ENCODE peak calls at places on chromosomes 12 and 14, in nine cellular contexts. Q is prostate gland, J is esophagus squamous epithelium, R is stomach, M is A549, N is uterus, C is lower leg skin, U is H54, K is IMR-90. E is an unnamed sample.

GRCh38 chr14:105065280-105066228 is at the start of gene GPR132:
- DNase-seq in U (no peak), J (peak), R (peak), M (no peak), N (no peak), C (no peak), K (no peak), Q (no peak), E (no peak)

GRCh38 chr12:80593766-80594165 is 113.7 kb upstream of the MYF6 start:
- DNase-seq in K (peak), J (no peak), R (no peak), C (no peak), N (no peak), U (no peak), M (no peak), Q (no peak), E (no peak)

GRCh38 chr14:36874396-36875138 is 212.9 kb downstream of the PAX9 start:
- DNase-seq in K (no peak), N (no peak), M (no peak), J (no peak), Q (peak), U (no peak), R (no peak), C (no peak), E (no peak)

GRCh38 chr12:50924131-50924438 is 28.3 kb upstream of the HIGD1C start:
- DNase-seq in J (no peak), C (no peak), Q (no peak), U (no peak), N (no peak), M (no peak), R (no peak), K (no peak), E (no peak)

GRCh38 chr12:109192358-109192757 is 76.0 kb downstream of the ACACB start:
- DNase-seq in R (no peak), U (peak), Q (no peak), J (no peak), C (no peak), M (peak), K (peak), N (no peak), E (no peak)

GRCh38 chr12:112514926-112515642 is 96.3 kb downstream of the PTPN11 start:
- DNase-seq in Q (no peak), J (no peak), C (no peak), N (no peak), M (no peak), K (no peak), R (no peak), U (no peak), E (no peak)

GRCh38 chr12:2796187-2796663 is 1.5 kb downstream of the FKBP4 start:
- DNase-seq in M (peak), N (no peak), R (no peak), J (no peak), U (peak), Q (peak), C (no peak), K (no peak), E (peak)

GRCh38 chr14:29376251-29376650 is 551.4 kb downstream of the PRKD1 start:
- DNase-seq in U (no peak), R (no peak), Q (no peak), J (no peak), K (no peak), C (no peak), M (no peak), N (no peak), E (no peak)

GRCh38 chr12:89825591-89826449 is 117.2 kb upstream of the ATP2B1 start:
- DNase-seq in M (peak), C (no peak), Q (no peak), U (no peak), K (peak), R (no peak), N (no peak), J (no peak), E (peak)

GRCh38 chr14:85566603-85567002 is 36.7 kb downstream of the FLRT2 start:
- DNase-seq in J (no peak), Q (no peak), C (no peak), R (no peak), M (no peak), K (peak), U (no peak), N (no peak), E (no peak)

GRCh38 chr12:119869720-119870119 is 7.4 kb downstream of the CIT start:
- DNase-seq in K (peak), N (no peak), U (peak), J (no peak), M (peak), R (no peak), C (peak), Q (no peak), E (peak)

GRCh38 chr12:89529738-89530137 is 3.9 kb upstream of the POC1B start:
- DNase-seq in M (peak), N (no peak), U (peak), K (peak), Q (no peak), R (no peak), J (no peak), C (no peak), E (peak)

GRCh38 chr12:55955344-55955743 is 10.5 kb downstream of the PMEL start:
- DNase-seq in U (no peak), R (no peak), M (no peak), K (no peak), Q (no peak), N (no peak), C (no peak), J (no peak), E (peak)

GRCh38 chr12:3241621-3242020 is 164.4 kb downstream of the TSPAN9 start:
- DNase-seq in K (no peak), N (no peak), M (no peak), J (no peak), R (no peak), U (no peak), C (no peak), Q (no peak), E (no peak)

GRCh38 chr14:65287264-65288131 is 125.0 kb upstream of the FUT8 start:
- DNase-seq in R (no peak), J (no peak), Q (no peak), C (no peak), N (no peak), K (no peak), M (no peak), U (no peak), E (no peak)

GRCh38 chr12:89524201-89525001 is at the start of gene GALNT4:
- DNase-seq in M (peak), K (peak), R (peak), C (peak), Q (peak), J (peak), N (peak), U (peak), E (peak)

GRCh38 chr12:88451254-88451653 is 129.0 kb downstream of the KITLG start:
- DNase-seq in N (no peak), C (no peak), R (no peak), K (no peak), Q (no peak), U (no peak), M (no peak), J (no peak), E (no peak)

GRCh38 chr14:26775765-26776577 is 178.1 kb upstream of the NOVA1 start:
- DNase-seq in J (no peak), M (peak), Q (no peak), K (peak), N (no peak), R (no peak), U (no peak), C (no peak), E (no peak)

GRCh38 chr12:120262852-120263724 is 2.4 kb downstream of the PXN start:
- DNase-seq in J (no peak), Q (no peak), K (no peak), U (no peak), R (no peak), N (no peak), M (no peak), C (no peak), E (no peak)

GRCh38 chr12:1936406-1937320 is 18.2 kb upstream of the CACNA2D4 start:
- DNase-seq in C (no peak), N (peak), U (peak), Q (peak), J (no peak), R (peak), M (peak), K (peak), E (no peak)

GRCh38 chr14:43413094-43413493 is 1094.0 kb downstream of the FSCB start:
- DNase-seq in R (no peak), C (no peak), M (no peak), U (no peak), K (no peak), N (no peak), Q (no peak), J (no peak), E (no peak)

GRCh38 chr12:127428420-127428819 is 838.5 kb upstream of the TMEM132C start:
- DNase-seq in R (no peak), M (no peak), N (no peak), U (no peak), Q (no peak), C (no peak), J (no peak), K (no peak), E (no peak)

GRCh38 chr14:77761205-77761931 is 412 bp upstream of the SNW1 start:
- DNase-seq in J (no peak), U (no peak), Q (no peak), R (no peak), N (peak), M (peak), K (peak), C (peak), E (peak)

GRCh38 chr12:127381681-127382080 is 885.3 kb upstream of the TMEM132C start:
- DNase-seq in R (no peak), K (no peak), N (no peak), M (no peak), C (no peak), U (no peak), Q (no peak), J (no peak), E (no peak)

GRCh38 chr12:104555650-104556049 is 98.9 kb downstream of the CHST11 start:
- DNase-seq in C (no peak), K (no peak), N (no peak), R (no peak), Q (peak), M (no peak), U (no peak), J (no peak), E (no peak)

GRCh38 chr12:46268617-46269428 is at the start of gene SLC38A1:
- DNase-seq in N (peak), J (peak), R (peak), Q (peak), U (peak), M (peak), C (peak), K (peak), E (peak)
- TF ChIP-seq POLR2A in N (peak), J (peak), R (no peak), Q (peak), U (no peak), M (peak), C (no peak), K (peak), E (peak)

DNA sequence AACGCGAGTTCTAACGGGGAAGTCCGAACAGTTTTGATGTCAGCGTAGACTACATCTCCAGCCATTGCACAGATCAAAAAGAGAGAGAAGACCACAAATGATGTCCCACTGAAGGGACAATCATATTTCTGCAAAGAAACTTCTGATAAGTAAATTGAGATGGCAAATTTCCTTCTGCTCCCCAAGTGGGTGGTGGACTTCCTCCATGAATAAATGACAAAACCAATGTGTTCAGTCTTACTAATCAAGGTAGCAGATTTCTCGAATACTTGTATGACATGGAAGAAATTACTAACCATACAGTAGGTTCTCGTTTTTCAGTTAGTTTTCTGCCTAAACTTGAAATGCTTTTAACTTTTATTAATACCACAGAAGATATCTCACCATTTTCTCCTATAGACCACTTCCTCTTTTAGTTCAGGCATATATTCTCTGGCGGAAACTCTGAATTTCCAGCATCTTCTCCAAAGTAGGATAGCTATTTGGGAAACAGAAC is at the start of gene CLECL1:
- DNase-seq in Q (no peak), R (no peak), J (no peak), U (no peak), N (no peak), K (no peak), M (no peak), C (no peak), E (no peak)
- TF ChIP-seq POLR2A in Q (no peak), R (no peak), J (no peak), U (no peak), N (no peak), K (no peak), M (no peak), C (no peak), E (no peak)

DNA sequence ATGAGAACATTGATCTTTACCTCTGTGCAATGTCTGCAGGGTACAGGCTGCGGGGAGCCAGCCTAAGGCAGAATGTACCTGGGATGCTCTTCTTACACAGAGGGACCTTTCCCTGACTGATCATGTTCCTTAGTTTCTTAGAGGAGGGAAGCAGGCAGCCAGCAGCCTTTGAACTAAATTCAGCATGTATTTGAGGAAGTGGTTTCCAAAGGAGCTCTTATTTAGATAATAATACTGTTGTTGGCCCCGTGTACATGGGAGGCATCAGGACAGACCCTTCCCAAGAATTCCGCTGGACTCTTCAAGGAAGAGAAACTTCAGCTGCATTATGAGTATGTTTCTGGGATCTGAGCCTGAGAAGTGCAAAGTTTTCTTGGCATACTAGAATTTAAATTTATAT is 98.8 kb downstream of the CCDC92 start:
- DNase-seq in C (no peak), K (no peak), J (no peak), R (no peak), M (no peak), N (no peak), Q (no peak), U (no peak), E (no peak)
- TF ChIP-seq POLR2A in C (no peak), K (no peak), J (no peak), R (no peak), M (no peak), N (no peak), Q (no peak), U (no peak), E (no peak)

DNA sequence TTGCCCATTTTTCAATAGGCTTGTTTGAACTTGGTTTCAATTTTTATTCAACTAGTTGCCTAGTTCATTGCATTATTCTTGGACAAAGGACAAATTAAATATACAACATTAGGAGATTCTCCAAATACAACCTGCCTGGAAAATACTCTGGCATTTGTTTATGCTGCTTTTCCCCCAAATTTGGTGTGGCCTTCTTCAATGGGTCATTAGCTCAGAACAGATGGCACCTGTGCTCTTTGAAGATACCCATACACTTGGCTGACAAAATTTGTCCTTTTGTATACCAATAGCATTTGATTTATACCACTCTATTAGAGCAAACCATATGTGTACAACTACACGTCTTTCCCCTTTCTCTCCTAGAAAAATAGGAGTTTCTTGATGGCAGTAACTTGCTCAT is 35.7 kb downstream of the WBP11 start:
- DNase-seq in R (no peak), U (no peak), M (no peak), J (no peak), N (no peak), Q (no peak), K (no peak), C (no peak), E (no peak)
- TF ChIP-seq POLR2A in R (no peak), U (no peak), M (no peak), J (no peak), N (no peak), Q (no peak), K (no peak), C (no peak), E (no peak)

GRCh38 chr14:93880025-93880820 is 46.9 kb upstream of the FAM181A start:
- DNase-seq in J (no peak), N (peak), K (no peak), Q (no peak), C (no peak), R (no peak), M (no peak), U (no peak), E (no peak)
- TF ChIP-seq POLR2A in J (no peak), N (no peak), K (no peak), Q (no peak), C (no peak), R (no peak), M (no peak), U (no peak), E (no peak)

GRCh38 chr12:114671664-114672476 is 12.1 kb downstream of the TBX3 start:
- DNase-seq in M (no peak), K (peak), J (no peak), N (peak), U (no peak), R (no peak), Q (no peak), C (no peak), E (no peak)
- TF ChIP-seq POLR2A in M (no peak), K (peak), J (no peak), N (peak), U (no peak), R (no peak), Q (peak), C (no peak), E (no peak)

DNA sequence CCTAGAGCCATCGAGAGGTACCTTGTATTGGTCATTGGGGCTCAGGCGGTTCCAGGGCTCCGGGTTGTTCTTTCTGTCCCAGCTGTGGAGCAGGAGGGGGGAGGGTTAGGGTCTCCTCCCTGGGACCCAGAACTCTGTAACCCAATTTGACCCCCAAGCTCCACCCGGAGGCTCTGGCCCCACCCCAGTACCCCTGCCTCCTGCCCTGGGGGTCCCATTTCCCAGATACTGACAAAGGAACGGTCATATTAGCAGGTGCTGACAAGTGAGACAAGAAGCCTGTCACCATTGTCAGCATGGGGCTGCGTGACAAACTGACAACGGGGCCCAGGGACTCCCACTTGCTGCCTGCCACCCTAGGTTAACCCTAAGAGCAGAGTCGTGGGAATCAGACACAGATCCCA is 6.2 kb downstream of the SHMT2 start:
- DNase-seq in K (no peak), M (no peak), U (no peak), C (no peak), N (no peak), Q (no peak), R (no peak), J (no peak), E (no peak)
- TF ChIP-seq POLR2A in K (no peak), M (no peak), U (no peak), C (no peak), N (no peak), Q (no peak), R (no peak), J (no peak), E (peak)

GRCh38 chr14:61700104-61700886 is 5.0 kb downstream of the HIF1A start:
- DNase-seq in Q (no peak), U (no peak), N (no peak), R (no peak), C (no peak), K (no peak), M (no peak), J (no peak), E (no peak)

GRCh38 chr14:61695695-61696527 is 598 bp downstream of the HIF1A start:
- DNase-seq in K (peak), Q (peak), J (no peak), N (peak), M (peak), U (peak), R (peak), C (peak), E (peak)

GRCh38 chr14:61696753-61697318 is 1.5 kb downstream of the HIF1A start:
- DNase-seq in J (no peak), U (no peak), N (no peak), M (no peak), C (no peak), R (no peak), Q (no peak), K (no peak), E (peak)

GRCh38 chr14:61699092-61699491 is 3.8 kb downstream of the HIF1A start:
- DNase-seq in U (no peak), R (no peak), K (no peak), C (no peak), M (no peak), Q (no peak), J (no peak), N (no peak), E (no peak)

GRCh38 chr14:61698216-61698980 is 3.1 kb downstream of the HIF1A start:
- DNase-seq in M (no peak), Q (no peak), R (no peak), U (no peak), K (no peak), N (no peak), C (no peak), J (no peak), E (peak)
- TF ChIP-seq POLR2A in M (no peak), Q (no peak), R (no peak), U (no peak), K (peak), N (no peak), C (no peak), J (no peak), E (peak)

GRCh38 chr12:98235301-98235700 is 280.1 kb upstream of the TMPO start:
- DNase-seq in K (no peak), N (no peak), C (no peak), M (no peak), Q (no peak), J (no peak), U (no peak), R (no peak), E (no peak)
- TF ChIP-seq POLR2A in K (no peak), N (no peak), C (no peak), M (no peak), Q (no peak), J (no peak), U (no peak), R (no peak), E (no peak)